ENCODE peak calls at places on chromosome 16, in five cellular contexts. One of them, this sample, is unnamed.

GRCh38 chr16:88303890-88304819 is 78.6 kb upstream of the ZNF469 start:
- DNase-seq in caudate nucleus: no peak
- DNase-seq in cardiac muscle cell: peak
- DNase-seq in HS-5: peak
- DNase-seq in NCI-H510A: no peak
- DNase-seq in this sample: no peak

GRCh38 chr16:86894168-86894567 is 315.8 kb downstream of the FOXL1 start:
- DNase-seq in cardiac muscle cell: no peak
- DNase-seq in caudate nucleus: no peak
- DNase-seq in HS-5: no peak
- DNase-seq in NCI-H510A: no peak
- DNase-seq in this sample: no peak

GRCh38 chr16:83159049-83159448 is 532.3 kb downstream of the CDH13 start:
- DNase-seq in HS-5: no peak
- DNase-seq in NCI-H510A: no peak
- DNase-seq in caudate nucleus: no peak
- DNase-seq in cardiac muscle cell: no peak
- DNase-seq in this sample: no peak

GRCh38 chr16:58105619-58106018 is 23.6 kb downstream of the CFAP20 start:
- DNase-seq in cardiac muscle cell: no peak
- DNase-seq in caudate nucleus: no peak
- DNase-seq in NCI-H510A: no peak
- DNase-seq in HS-5: no peak
- DNase-seq in this sample: no peak

GRCh38 chr16:55502801-55503366 is 6.0 kb upstream of the LPCAT2 start:
- DNase-seq in HS-5: no peak
- DNase-seq in cardiac muscle cell: peak
- DNase-seq in caudate nucleus: no peak
- DNase-seq in NCI-H510A: peak
- DNase-seq in this sample: peak

GRCh38 chr16:23171234-23171948 is 11.2 kb upstream of the SCNN1G start:
- DNase-seq in cardiac muscle cell: peak
- DNase-seq in HS-5: peak
- DNase-seq in caudate nucleus: no peak
- DNase-seq in NCI-H510A: no peak
- DNase-seq in this sample: no peak

GRCh38 chr16:2427526-2427925 is 1.7 kb upstream of the CCNF start:
- DNase-seq in cardiac muscle cell: no peak
- DNase-seq in HS-5: no peak
- DNase-seq in NCI-H510A: no peak
- DNase-seq in caudate nucleus: no peak
- DNase-seq in this sample: no peak

GRCh38 chr16:3718628-3719027 is 1.3 kb upstream of the TRAP1 start:
- DNase-seq in caudate nucleus: no peak
- DNase-seq in NCI-H510A: no peak
- DNase-seq in HS-5: no peak
- DNase-seq in cardiac muscle cell: no peak
- DNase-seq in this sample: no peak

GRCh38 chr16:82857693-82858337 is 231.0 kb downstream of the CDH13 start:
- DNase-seq in HS-5: no peak
- DNase-seq in cardiac muscle cell: no peak
- DNase-seq in caudate nucleus: no peak
- DNase-seq in NCI-H510A: no peak
- DNase-seq in this sample: no peak

GRCh38 chr16:70804153-70804728 is 3.3 kb upstream of the VAC14 start:
- DNase-seq in cardiac muscle cell: peak
- DNase-seq in NCI-H510A: no peak
- DNase-seq in HS-5: peak
- DNase-seq in caudate nucleus: no peak
- DNase-seq in this sample: no peak

GRCh38 chr16:70553645-70554044 is 30.0 kb downstream of the SF3B3 start:
- DNase-seq in caudate nucleus: no peak
- DNase-seq in NCI-H510A: no peak
- DNase-seq in cardiac muscle cell: peak
- DNase-seq in HS-5: peak
- DNase-seq in this sample: no peak

GRCh38 chr16:10368984-10369551 is 16.8 kb upstream of the ATF7IP2 start:
- DNase-seq in caudate nucleus: no peak
- DNase-seq in NCI-H510A: no peak
- DNase-seq in cardiac muscle cell: no peak
- DNase-seq in HS-5: no peak
- DNase-seq in this sample: no peak

GRCh38 chr16:77775911-77776909 is 12.2 kb upstream of the VAT1L start:
- DNase-seq in HS-5: no peak
- DNase-seq in NCI-H510A: no peak
- DNase-seq in caudate nucleus: no peak
- DNase-seq in cardiac muscle cell: no peak
- DNase-seq in this sample: no peak

GRCh38 chr16:50309156-50309526 is 42.8 kb downstream of the ADCY7 start:
- DNase-seq in HS-5: no peak
- DNase-seq in cardiac muscle cell: no peak
- DNase-seq in caudate nucleus: no peak
- DNase-seq in NCI-H510A: no peak
- DNase-seq in this sample: no peak

GRCh38 chr16:57791156-57791902 is 11.0 kb downstream of the KIFC3 start:
- DNase-seq in HS-5: no peak
- DNase-seq in caudate nucleus: no peak
- DNase-seq in NCI-H510A: no peak
- DNase-seq in cardiac muscle cell: no peak
- DNase-seq in this sample: no peak

GRCh38 chr16:49756971-49757743 is 98.8 kb downstream of the ZNF423 start:
- DNase-seq in cardiac muscle cell: peak
- DNase-seq in HS-5: no peak
- DNase-seq in NCI-H510A: no peak
- DNase-seq in caudate nucleus: no peak
- DNase-seq in this sample: no peak

GRCh38 chr16:62638964-62639861 is 603.0 kb upstream of the CDH8 start:
- DNase-seq in NCI-H510A: no peak
- DNase-seq in cardiac muscle cell: no peak
- DNase-seq in caudate nucleus: no peak
- DNase-seq in HS-5: no peak
- DNase-seq in this sample: no peak

GRCh38 chr16:69498926-69499325 is 66.8 kb upstream of the NFAT5 start:
- DNase-seq in HS-5: no peak
- DNase-seq in caudate nucleus: no peak
- DNase-seq in NCI-H510A: no peak
- DNase-seq in cardiac muscle cell: no peak
- DNase-seq in this sample: no peak

This sample was measured in BE2C.